ENCODE peak calls at places on chromosomes 1 and 21, in ten cellular contexts. N, Z, B, H, C, F, A, I, R and J are unnamed samples. For H3K4me1, the result is how much of the 10 kb centered on the place peaks cover.

GRCh38 chr1:97654866-97655265 is 266.0 kb downstream of the DPYD start:
- DNase-seq in N (no peak), Z (no peak), B (no peak), H (no peak), C (no peak), F (no peak), A (no peak), I (no peak), R (no peak), J (no peak)

GRCh38 chr1:113434081-113434873 is 44.0 kb downstream of the MAGI3 start:
- DNase-seq in N (no peak), Z (no peak), B (no peak), H (no peak), C (no peak), F (no peak), A (no peak), I (peak), R (no peak), J (no peak)

GRCh38 chr1:58358311-58358710 is 188.2 kb downstream of the OMA1 start:
- DNase-seq in N (no peak), Z (no peak), B (no peak), H (peak), C (no peak), F (no peak), A (no peak), I (no peak), R (no peak), J (no peak)

GRCh38 chr1:53654216-53655210 is 84.5 kb downstream of the GLIS1 start:
- DNase-seq in N (no peak), Z (no peak), B (no peak), H (peak), C (peak), F (no peak), A (peak), I (no peak), R (no peak), J (peak)

GRCh38 chr1:13948851-13949490 is 249.0 kb downstream of the PRDM2 start:
- DNase-seq in N (peak), Z (no peak), B (no peak), H (no peak), C (no peak), F (peak), A (no peak), I (no peak), R (peak), J (no peak)

GRCh38 chr1:248404024-248404423 is 1.2 kb downstream of the OR2T1 start:
- DNase-seq in N (no peak), Z (no peak), B (peak), H (peak), C (no peak), F (no peak), A (no peak), I (no peak), R (no peak), J (no peak)

GRCh38 chr1:153790282-153790995 is 15.2 kb downstream of the SLC27A3 start:
- DNase-seq in N (peak), Z (peak), B (peak), H (peak), C (peak), F (peak), A (peak), I (peak), R (peak), J (no peak)

GRCh38 chr1:208691012-208691411 is 446.8 kb upstream of the PLXNA2 start:
- DNase-seq in N (no peak), Z (no peak), B (no peak), H (no peak), C (no peak), F (no peak), A (no peak), I (no peak), R (no peak), J (no peak)

GRCh38 chr1:202888204-202888506 is 794 bp downstream of the RABIF start:
- DNase-seq in N (no peak), Z (no peak), B (no peak), H (peak), C (no peak), F (no peak), A (no peak), I (no peak), R (no peak), J (no peak)

GRCh38 chr1:23825762-23826522 is 713 bp upstream of the HMGCL start:
- DNase-seq in N (no peak), Z (no peak), B (no peak), H (no peak), C (no peak), F (no peak), A (no peak), I (no peak), R (no peak), J (no peak)

GRCh38 chr1:8604041-8604942 is 213.1 kb downstream of the RERE start:
- DNase-seq in N (no peak), Z (no peak), B (no peak), H (no peak), C (no peak), F (no peak), A (no peak), I (no peak), R (no peak), J (no peak)

GRCh38 chr1:53541761-53542550 is 82.8 kb downstream of the DMRTB1 start:
- DNase-seq in N (peak), Z (no peak), B (no peak), H (peak), C (peak), F (no peak), A (peak), I (no peak), R (no peak), J (peak)

GRCh38 chr1:108816049-108816882 is 40.6 kb downstream of the AKNAD1 start:
- DNase-seq in N (peak), Z (no peak), B (peak), H (peak), C (no peak), F (peak), A (peak), I (peak), R (peak), J (no peak)

GRCh38 chr1:183281553-183282091 is 95.6 kb downstream of the LAMC2 start:
- DNase-seq in N (peak), Z (peak), B (peak), H (peak), C (peak), F (peak), A (peak), I (peak), R (peak), J (peak)

GRCh38 chr1:215523128-215523861 is 43.8 kb upstream of the KCTD3 start:
- DNase-seq in N (no peak), Z (no peak), B (peak), H (peak), C (no peak), F (no peak), A (no peak), I (no peak), R (no peak), J (no peak)

GRCh38 chr1:152026895-152027294 is 9.9 kb downstream of the S100A11 start:
- DNase-seq in N (no peak), Z (no peak), B (no peak), H (peak), C (no peak), F (no peak), A (no peak), I (no peak), R (no peak), J (no peak)

GRCh38 chr1:17441265-17441992 is 2.0 kb upstream of the RCC2 start:
- DNase-seq in N (no peak), Z (peak), B (no peak), H (peak), C (no peak), F (no peak), A (no peak), I (no peak), R (no peak), J (no peak)

GRCh38 chr21:45698493-45698947 is 55.0 kb downstream of the PCBP3 start:
- DNase-seq in N (peak), Z (no peak), B (peak), H (peak), C (no peak), F (no peak), A (no peak), I (no peak), R (peak), J (no peak)

GRCh38 chr1:244970236-244970652 is 105.9 kb upstream of the HNRNPU start:
- DNase-seq in N (peak), Z (no peak), B (peak), H (peak), C (peak), F (no peak), A (peak), I (peak), R (no peak), J (no peak)

GRCh38 chr1:155174334-155175280 is 958 bp downstream of the TRIM46 start:
- DNase-seq in N (no peak), Z (no peak), B (peak), H (peak), C (peak), F (no peak), A (peak), I (peak), R (no peak), J (peak)

GRCh38 chr1:40981702-40982448 is 2.4 kb downstream of the CTPS1 start:
- DNase-seq in N (no peak), Z (no peak), B (no peak), H (no peak), C (no peak), F (peak), A (no peak), I (no peak), R (peak), J (no peak)

GRCh38 chr1:219659682-219660081 is 46.8 kb upstream of the ZC3H11B start:
- DNase-seq in N (no peak), Z (no peak), B (no peak), H (peak), C (no peak), F (no peak), A (no peak), I (no peak), R (no peak), J (no peak)

GRCh38 chr1:183776731-183777130 is 28.2 kb upstream of the RGL1 start:
- DNase-seq in N (no peak), Z (no peak), B (no peak), H (peak), C (no peak), F (no peak), A (no peak), I (no peak), R (no peak), J (no peak)

GRCh38 chr1:23931481-23931880 is 18.3 kb upstream of the CNR2 start:
- DNase-seq in N (no peak), Z (no peak), B (no peak), H (no peak), C (no peak), F (no peak), A (no peak), I (no peak), R (no peak), J (no peak)

GRCh38 chr21:42655797-42656770 is 2.7 kb downstream of the PDE9A start:
- DNase-seq in N (no peak), Z (peak), B (no peak), H (no peak), C (peak), F (no peak), A (no peak), I (no peak), R (no peak), J (peak)

GRCh38 chr1:43557744-43558245 is 27.1 kb downstream of the PTPRF start:
- DNase-seq in N (no peak), Z (peak), B (no peak), H (no peak), C (no peak), F (peak), A (no peak), I (peak), R (no peak), J (peak)

GRCh38 chr1:184160942-184161698 is 109.6 kb downstream of the TSEN15 start:
- DNase-seq in N (peak), Z (no peak), B (no peak), H (peak), C (no peak), F (no peak), A (no peak), I (no peak), R (no peak), J (no peak)

GRCh38 chr1:39816431-39817090 is 27.9 kb upstream of the BMP8B start:
- DNase-seq in N (peak), Z (peak), B (peak), H (peak), C (peak), F (peak), A (peak), I (peak), R (peak), J (peak)

GRCh38 chr1:156705321-156705917 is at the start of gene CRABP2:
- DNase-seq in N (peak), Z (no peak), B (peak), H (no peak), C (peak), F (peak), A (no peak), I (no peak), R (peak), J (no peak)

GRCh38 chr1:206705187-206705586 is 20.5 kb downstream of the MAPKAPK2 start:
- DNase-seq in N (peak), Z (no peak), B (no peak), H (peak), C (no peak), F (no peak), A (no peak), I (no peak), R (no peak), J (peak)

GRCh38 chr1:206704239-206704638 is 19.5 kb downstream of the MAPKAPK2 start:
- DNase-seq in N (no peak), Z (no peak), B (no peak), H (no peak), C (no peak), F (no peak), A (no peak), I (no peak), R (no peak), J (peak)

GRCh38 chr1:206700445-206701036 is 15.8 kb downstream of the MAPKAPK2 start:
- DNase-seq in N (no peak), Z (no peak), B (no peak), H (peak), C (no peak), F (no peak), A (no peak), I (no peak), R (no peak), J (no peak)

GRCh38 chr1:206703647-206704046 is 18.9 kb downstream of the MAPKAPK2 start:
- DNase-seq in N (no peak), Z (no peak), B (no peak), H (peak), C (no peak), F (no peak), A (no peak), I (no peak), R (no peak), J (peak)

DNA sequence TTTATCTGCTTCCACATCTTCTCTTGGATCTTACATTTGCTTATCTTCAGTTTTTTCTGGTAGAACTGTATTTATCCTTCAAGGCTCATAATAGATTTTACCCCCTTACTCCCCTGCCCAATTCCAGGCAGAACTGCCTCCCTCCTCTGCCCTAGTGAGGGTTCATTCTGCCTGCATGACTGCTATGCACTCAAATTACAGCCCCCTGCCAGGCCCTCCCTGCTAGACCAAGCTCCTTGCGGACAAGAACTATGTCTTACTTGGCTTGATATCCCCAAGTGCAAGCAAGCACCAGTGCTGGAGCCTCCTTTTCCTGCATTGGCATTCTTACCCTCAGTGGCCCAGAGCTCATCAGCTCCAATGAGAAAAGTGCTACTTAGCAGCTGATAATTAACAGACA is 18.1 kb downstream of the MAPKAPK2 start:
- DNase-seq in N (no peak), Z (no peak), B (no peak), H (no peak), C (no peak), F (no peak), A (no peak), I (no peak), R (no peak), J (no peak)
- H3K4me1 ChIP-seq in N (half or more), Z (under half), B (under half), H (under half), C (half or more), F (under half), A (half or more), I (half or more), R (half or more), J (under half)

GRCh38 chr1:115975569-115976061 is 698 bp upstream of the SLC22A15 start:
- DNase-seq in N (no peak), Z (no peak), B (no peak), H (no peak), C (no peak), F (no peak), A (no peak), I (no peak), R (no peak), J (no peak)

GRCh38 chr1:115978292-115978941 is 2.1 kb downstream of the SLC22A15 start:
- DNase-seq in N (no peak), Z (no peak), B (no peak), H (no peak), C (no peak), F (no peak), A (no peak), I (no peak), R (no peak), J (no peak)

GRCh38 chr1:115976900-115977480 is 677 bp downstream of the SLC22A15 start:
- DNase-seq in N (peak), Z (no peak), B (no peak), H (no peak), C (peak), F (no peak), A (no peak), I (no peak), R (peak), J (no peak)

GRCh38 chr1:115976062-115976899 is at the start of gene SLC22A15:
- DNase-seq in N (peak), Z (peak), B (no peak), H (no peak), C (peak), F (peak), A (peak), I (peak), R (peak), J (peak)

DNA sequence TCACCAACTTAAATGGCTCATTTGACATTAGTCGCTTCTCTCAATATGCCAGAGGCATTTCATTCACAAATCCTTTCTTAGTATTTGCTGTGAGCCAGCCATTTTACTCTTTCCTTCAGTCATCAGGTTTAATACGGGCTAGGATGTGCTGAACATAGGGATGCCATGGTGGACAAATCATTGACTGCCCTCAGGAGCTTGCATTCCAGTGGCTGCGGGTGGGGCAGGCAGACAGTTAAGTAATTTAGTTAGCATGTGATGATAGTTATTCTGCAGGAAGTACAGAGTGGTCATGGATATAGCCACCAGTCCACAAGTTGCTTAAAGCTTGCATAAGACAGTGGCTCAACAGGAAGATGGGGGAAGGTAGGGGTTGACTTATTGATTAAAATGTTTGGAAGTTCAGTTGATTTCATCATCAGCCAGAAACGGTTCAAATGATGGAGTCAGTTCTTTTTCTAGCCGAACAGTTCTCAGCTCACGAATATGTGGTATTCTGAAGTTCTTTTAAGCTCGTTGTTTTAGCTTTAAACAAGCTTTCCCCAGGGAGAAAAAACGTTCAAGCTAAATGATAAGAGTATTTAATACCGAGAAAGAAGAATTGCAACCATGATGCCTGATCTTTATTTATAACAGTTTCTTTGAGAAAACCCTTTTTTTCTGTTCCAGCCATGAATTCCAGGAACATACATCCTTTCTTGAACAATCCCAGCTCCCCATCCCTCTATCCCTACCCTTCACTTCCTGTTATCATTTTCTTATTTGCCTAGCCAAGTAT is 1.4 kb downstream of the SLC22A15 start:
- DNase-seq in N (no peak), Z (no peak), B (no peak), H (no peak), C (no peak), F (no peak), A (no peak), I (no peak), R (no peak), J (no peak)
- TF ChIP-seq POLR2A in N (no peak), Z (no peak), B (no peak), H (no peak), C (no peak), F (no peak), A (no peak), I (no peak), R (no peak), J (no peak)

DNA sequence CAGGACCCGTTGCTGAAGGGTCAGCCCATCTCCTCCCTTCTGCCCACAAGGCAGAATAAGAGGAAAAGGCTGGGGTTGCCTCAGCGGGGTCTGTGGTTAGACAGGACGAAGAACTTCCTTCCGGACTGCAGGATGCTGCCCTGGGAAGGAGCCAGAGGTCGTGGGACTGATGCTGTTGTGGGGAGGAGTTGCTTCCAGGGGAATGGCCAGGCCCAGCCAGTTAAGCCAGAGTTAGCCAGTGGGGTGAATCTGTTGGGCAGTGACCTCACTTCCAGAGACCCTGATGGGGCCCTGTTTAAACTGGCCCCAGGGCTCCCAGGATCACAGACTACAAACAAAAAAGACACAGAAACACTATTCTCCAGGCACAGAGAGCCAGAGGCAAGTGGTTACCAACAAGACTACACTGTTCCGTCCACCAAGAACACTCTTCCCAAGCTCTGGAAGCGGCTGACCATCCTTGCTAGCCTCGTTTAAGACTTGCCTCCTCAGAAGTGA is 13.0 kb downstream of the FAM229A start:
- DNase-seq in N (peak), Z (no peak), B (peak), H (peak), C (peak), F (peak), A (no peak), I (no peak), R (no peak), J (no peak)
- H3K4me1 ChIP-seq in N (under half), Z (under half), B (under half), H (under half), C (half or more), F (under half), A (under half), I (half or more), R (half or more), J (under half)

DNA sequence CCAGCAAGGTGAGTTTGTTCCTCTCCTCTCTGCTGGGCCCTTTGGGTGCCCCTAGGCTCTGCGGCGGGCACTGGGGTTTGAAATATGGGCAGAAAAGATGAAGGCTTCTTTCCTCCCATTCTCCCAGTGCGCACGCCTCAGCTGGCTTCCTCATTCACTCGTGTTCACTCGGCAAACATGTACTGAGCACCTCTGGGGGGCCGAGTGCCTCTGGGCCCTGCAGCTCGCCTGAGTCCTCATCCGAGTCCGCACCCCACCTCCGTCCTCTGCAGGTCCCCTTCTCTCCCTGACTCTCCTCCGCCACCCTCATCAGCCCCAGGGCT is 98.5 kb upstream of the RUNX3 start:
- DNase-seq in N (no peak), Z (no peak), B (no peak), H (no peak), C (no peak), F (no peak), A (no peak), I (no peak), R (no peak), J (no peak)
- TF ChIP-seq POLR2A in N (no peak), Z (no peak), B (no peak), H (no peak), C (no peak), F (no peak), A (no peak), I (no peak), R (no peak), J (no peak)